ENCODE peak calls at places on chromosomes 12 and 14, in six cellular contexts. F, N, H, O, B and G are unnamed samples.

GRCh38 chr12:43306066-43306465 is 245.9 kb downstream of the ADAMTS20 start:
- DNase-seq in N (no peak), F (no peak), B (peak; percentile 31), O (no peak), H (no peak), G (no peak)

GRCh38 chr12:1932264-1932777 is 13.9 kb upstream of the CACNA2D4 start:
- DNase-seq in B (peak; percentile 58), O (no peak), N (peak; percentile 40), F (peak; percentile 28), H (no peak), G (peak; percentile 34)

GRCh38 chr12:27960822-27961221 is 11.7 kb downstream of the PTHLH start:
- DNase-seq in B (no peak), O (no peak), N (no peak), F (no peak), H (no peak), G (no peak)

GRCh38 chr12:53004178-53004577 is 2.1 kb upstream of the EIF4B start:
- DNase-seq in O (no peak), H (no peak), N (peak; percentile 79), B (no peak), F (no peak), G (peak; percentile 50)

GRCh38 chr12:71558445-71558844 is 105.2 kb downstream of the ZFC3H1 start:
- DNase-seq in O (no peak), N (no peak), F (no peak), B (no peak), H (no peak), G (no peak)

GRCh38 chr14:100890451-100890850 is 13.1 kb downstream of the RTL1 start:
- DNase-seq in F (no peak), H (no peak), B (no peak), N (no peak), O (no peak), G (no peak)

GRCh38 chr12:113649256-113649830 is 177.7 kb upstream of the LHX5 start:
- DNase-seq in O (no peak), B (no peak), N (no peak), F (no peak), H (no peak), G (no peak)

GRCh38 chr12:39807043-39807442 is 187.4 kb upstream of the ABCD2 start:
- DNase-seq in H (no peak), B (no peak), N (peak; percentile 73), F (no peak), O (no peak), G (peak; percentile 44)

GRCh38 chr14:21268612-21269251 is 510 bp downstream of the HNRNPC start:
- DNase-seq in H (peak; percentile 64), N (no peak), B (peak; percentile 87), F (no peak), O (no peak), G (peak; percentile 30)

GRCh38 chr14:82180057-82180620 is 646.5 kb upstream of the SEL1L start:
- DNase-seq in F (no peak), N (no peak), O (no peak), B (no peak), H (no peak), G (no peak)

GRCh38 chr12:109247831-109248654 is 61.0 kb downstream of the FOXN4 start:
- DNase-seq in O (no peak), F (no peak), B (peak; percentile 57), N (no peak), H (peak; percentile 65), G (no peak)

GRCh38 chr12:40145896-40146295 is 40.0 kb upstream of the SLC2A13 start:
- DNase-seq in O (no peak), N (no peak), F (no peak), B (no peak), H (no peak), G (no peak)

GRCh38 chr14:96204151-96205058 is at the start of gene BDKRB2:
- DNase-seq in H (peak; percentile 90), F (peak; percentile 78), N (peak; percentile 93), B (peak; percentile 93), O (no peak), G (peak; percentile 94)

GRCh38 chr14:92573761-92574498 is 60.3 kb downstream of the RIN3 start:
- DNase-seq in N (no peak), O (no peak), H (no peak), F (no peak), B (no peak), G (no peak)

GRCh38 chr12:67299526-67299925 is 30.4 kb downstream of the CAND1 start:
- DNase-seq in H (no peak), F (no peak), N (no peak), B (no peak), O (no peak), G (no peak)
- H3K4me3 ChIP-seq in H (no peak overlapping the region), F (no peak overlapping the region), N (no peak overlapping the region), B (no peak overlapping the region), O (no peak overlapping the region), G (no peak overlapping the region)

DNA sequence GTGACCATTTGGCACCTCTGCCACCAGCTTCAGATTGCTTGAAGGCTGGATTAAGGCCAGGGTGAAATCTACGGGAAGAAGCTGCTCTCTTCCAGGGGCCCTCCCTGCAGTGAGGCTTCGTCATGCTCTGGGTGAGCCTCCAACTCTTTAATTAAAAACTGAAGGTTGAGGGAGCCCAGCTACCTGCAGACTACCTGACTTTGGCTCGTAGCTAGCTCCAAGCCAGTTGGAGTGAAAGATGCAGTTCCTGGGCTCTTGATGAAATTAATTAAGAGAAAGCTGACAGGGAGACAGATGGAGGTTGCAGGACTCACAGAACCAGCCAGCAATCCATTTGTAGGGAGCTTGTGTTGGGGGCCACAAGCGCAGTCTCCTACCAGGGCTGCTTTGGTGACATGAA is 168.5 kb upstream of the SFSWAP start:
- DNase-seq in B (no peak), O (no peak), N (no peak), H (no peak), F (no peak), G (no peak)
- H3K27me3 ChIP-seq in B (no peaks in the 10 kb centered on the region), O (no peaks in the 10 kb centered on the region), N (peaks cover 4% of the 10 kb centered on the region), H (no peaks in the 10 kb centered on the region), F (peaks cover 38% of the 10 kb centered on the region), G (no peaks in the 10 kb centered on the region)

DNA sequence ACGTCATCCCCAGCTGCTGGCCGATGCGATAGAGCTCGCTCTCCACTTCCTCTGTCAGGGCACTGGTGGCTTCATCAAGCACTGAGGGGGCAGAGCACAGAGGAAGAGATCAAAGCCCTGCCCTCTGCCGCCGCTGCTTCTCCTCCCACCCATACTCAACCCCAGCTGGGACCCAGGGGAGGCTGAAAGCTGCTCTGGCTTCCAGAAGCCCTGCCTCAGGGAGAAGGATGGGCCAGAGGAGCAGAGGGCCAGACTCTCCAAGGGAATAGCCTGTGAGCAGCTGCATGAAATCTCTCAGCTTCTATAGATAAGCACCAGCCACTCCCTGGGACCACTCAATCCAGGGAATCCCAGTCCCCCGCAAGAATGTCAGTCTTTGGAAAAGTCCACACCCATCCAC is 16.0 kb downstream of the ABCD4 start:
- DNase-seq in B (no peak), O (no peak), F (no peak), N (no peak), H (no peak), G (no peak)
- H3K36me3 ChIP-seq in B (no peaks in the 10 kb centered on the region), O (peaks cover 19% of the 10 kb centered on the region), F (no peaks in the 10 kb centered on the region), N (peaks cover 86% of the 10 kb centered on the region), H (peaks cover 8% of the 10 kb centered on the region), G (peaks cover 49% of the 10 kb centered on the region)

GRCh38 chr12:14883663-14884062 is 2.0 kb downstream of the MGP start:
- DNase-seq in B (no peak), H (no peak), F (no peak), O (no peak), N (no peak), G (no peak)
- H3K4me3 ChIP-seq in B (no peak overlapping the region), H (no peak overlapping the region), F (peak overlapping the region; percentile 19), O (no peak overlapping the region), N (no peak overlapping the region), G (no peak overlapping the region)

GRCh38 chr14:105481886-105482454 is 4.7 kb upstream of the CRIP1 start:
- DNase-seq in B (peak; percentile 96), N (peak; percentile 92), F (peak; percentile 96), O (peak; percentile 94), H (peak; percentile 98), G (peak; percentile 96)

GRCh38 chr14:105482486-105483110 is 4.1 kb upstream of the CRIP1 start:
- DNase-seq in N (no peak), H (no peak), B (no peak), O (no peak), F (no peak), G (no peak)

GRCh38 chr14:105484069-105484996 is 2.4 kb upstream of the CRIP1 start:
- DNase-seq in O (peak; percentile 50), B (no peak), H (no peak), F (no peak), N (no peak), G (no peak)

GRCh38 chr14:105484997-105485393 is 1.7 kb upstream of the CRIP1 start:
- DNase-seq in B (no peak), O (no peak), N (no peak), F (no peak), H (no peak), G (no peak)

GRCh38 chr14:105483300-105484068 is 3.2 kb upstream of the CRIP1 start:
- DNase-seq in H (no peak), F (no peak), O (no peak), B (no peak), N (no peak), G (no peak)
- H3K27me3 ChIP-seq in H (peaks cover 26% of the 10 kb centered on the region), F (peaks cover 84% of the 10 kb centered on the region), O (no peaks in the 10 kb centered on the region), B (peaks cover 36% of the 10 kb centered on the region), N (peaks cover 84% of the 10 kb centered on the region), G (peaks cover 81% of the 10 kb centered on the region)

DNA sequence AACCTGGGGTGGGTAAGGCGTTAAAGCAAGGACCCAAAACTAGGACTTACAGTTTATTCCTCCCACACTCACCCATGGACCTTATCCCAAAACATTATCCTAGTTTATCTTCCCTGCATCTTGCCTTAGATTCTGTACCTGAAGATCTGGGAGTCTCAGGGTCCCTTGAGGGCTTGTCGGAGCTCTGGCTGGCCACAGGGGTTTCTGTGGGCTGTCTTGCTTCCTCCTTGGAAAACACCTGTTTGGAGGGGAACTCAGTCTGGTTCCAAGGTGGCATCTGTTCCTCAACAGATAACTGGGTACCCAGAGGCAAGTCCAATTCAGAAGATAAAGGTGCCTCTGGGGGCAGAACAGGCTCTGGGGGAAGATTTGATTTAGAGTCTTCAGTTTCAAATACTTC is 1.7 kb downstream of the CDCA3 start:
- DNase-seq in H (no peak), N (no peak), O (no peak), B (no peak), F (no peak), G (no peak)
- H3K36me3 ChIP-seq in H (no peaks in the 10 kb centered on the region), N (peaks cover 51% of the 10 kb centered on the region), O (no peaks in the 10 kb centered on the region), B (no peaks in the 10 kb centered on the region), F (no peaks in the 10 kb centered on the region), G (peaks cover 37% of the 10 kb centered on the region)

DNA sequence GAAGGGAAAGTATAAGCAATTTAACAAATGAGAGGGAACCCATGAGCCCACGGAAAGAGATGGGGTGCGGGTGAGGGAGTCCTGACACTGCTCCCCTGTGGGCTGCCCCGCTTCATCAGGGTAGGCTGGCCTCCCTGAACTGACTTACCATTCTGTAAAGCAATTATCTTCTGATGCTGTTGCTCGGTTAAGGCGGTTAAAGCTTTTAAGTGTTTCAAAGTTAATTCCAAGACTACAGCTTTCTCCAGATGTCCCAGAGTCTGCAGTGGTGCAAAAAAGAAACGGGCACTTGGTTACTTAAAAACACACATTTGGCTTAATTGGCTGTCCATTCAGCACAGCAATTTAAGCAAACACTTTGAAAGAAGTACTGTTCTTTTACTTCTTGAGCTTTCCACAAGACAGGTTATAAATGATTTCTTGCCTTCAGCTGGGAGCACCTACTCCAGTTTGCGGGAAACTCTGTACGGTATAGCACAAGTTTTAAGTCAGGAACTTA is 1.3 kb downstream of the BHLHE41 start:
- DNase-seq in N (no peak), O (no peak), H (no peak), B (no peak), F (no peak), G (no peak)
- H3K4me3 ChIP-seq in N (peak overlapping the region; percentile 80), O (no peak overlapping the region), H (no peak overlapping the region), B (no peak overlapping the region), F (peak overlapping the region; percentile 43), G (peak overlapping the region; percentile 39)